ENCODE peak calls at places on chromosomes 6 and 20, in six cellular contexts. V is NCI-H446; C is effector CD4-positive, alpha-beta T cell; I is HTR-8/SVneo; H is germinal center; X is activated T-helper 1 cell treated with anti-CD3 and anti-CD28 coated beads, Interleukin-12 subunit alpha, Interleukin-12 subunit beta, Interleukin-2, Interleukin-4 antibody, amounts not matched to agents 30 ng/mL and 10 ng/mL and 1 ng/mL, durations not matched to agents 14 hours and 24 hours and 36 hours. W is an unnamed sample.

GRCh38 chr20:36541227-36542018 is at the start of gene MYL9:
- DNase-seq in H (peak; percentile 39), C (no peak), V (no peak), I (peak; percentile 95), X (no peak), W (no peak)

GRCh38 chr6:122061855-122062254 is 337.6 kb upstream of the HSF2 start:
- DNase-seq in H (no peak), C (no peak), X (no peak), V (no peak), I (no peak), W (no peak)

GRCh38 chr20:6533828-6534388 is 233.6 kb upstream of the BMP2 start:
- DNase-seq in H (no peak), X (no peak), I (no peak), V (no peak), C (no peak), W (no peak)

GRCh38 chr6:131998255-131998982 is 47.2 kb upstream of the CCN2 start:
- DNase-seq in V (no peak), X (no peak), C (no peak), H (no peak), I (no peak), W (no peak)

GRCh38 chr6:163588211-163588919 is 173.8 kb downstream of the QKI start:
- DNase-seq in I (no peak), V (no peak), H (no peak), C (no peak), X (no peak), W (no peak)

GRCh38 chr6:63643862-63644261 is 8.3 kb downstream of the PHF3 start:
- DNase-seq in H (no peak), V (no peak), X (no peak), I (no peak), C (peak; percentile 7), W (no peak)

GRCh38 chr6:130575971-130576370 is 210.2 kb downstream of the TMEM200A start:
- DNase-seq in V (no peak), I (no peak), X (peak; percentile 74), C (peak; percentile 20), H (no peak), W (peak; percentile 74)

GRCh38 chr20:4544765-4545164 is 176.9 kb upstream of the PRND start:
- DNase-seq in V (no peak), H (no peak), I (no peak), X (no peak), C (no peak), W (no peak)

GRCh38 chr20:25054995-25055629 is 2.8 kb downstream of the ACSS1 start:
- DNase-seq in H (no peak), X (no peak), I (no peak), V (no peak), C (no peak), W (peak; percentile 41)

GRCh38 chr6:108363756-108364356 is 69.0 kb downstream of the AFG1L start:
- DNase-seq in X (no peak), H (no peak), I (no peak), V (no peak), C (no peak), W (no peak)